ENCODE peak calls at places on chromosome 5, in nine cellular contexts. U is activated T-helper 9 cell treated with anti-CD3 and anti-CD28 coated beads, Interleukin-2, amount 50 U/mL, for 16 hours; V is stimulated activated CD8-positive, alpha-beta memory T cell treated with anti-CD3 and anti-CD28 coated beads, Interleukin-7, amount 100 ng/mL, for 1 hour; G is heart left ventricle; O is amniotic stem cell; R is MV-4-11; X is NCI-H1092 treated with DMSO at 0.1 percent for 48 hours; B is Caki2; A is RPMI7951. I is an unnamed sample.

GRCh38 chr5:122151640-122152039 is 22.3 kb downstream of the ZNF474 start:
- DNase-seq in A (peak), R (no peak), U (no peak), B (no peak), V (no peak), G (no peak), O (peak), X (no peak), I (no peak)

GRCh38 chr5:138503487-138504270 is 38.4 kb downstream of the EGR1 start:
- DNase-seq in R (peak), X (peak), A (peak), O (peak), G (no peak), U (no peak), V (no peak), B (peak), I (no peak)

GRCh38 chr5:123367739-123368138 is 55.5 kb downstream of the CEP120 start:
- DNase-seq in G (no peak), X (peak), V (no peak), O (no peak), A (peak), R (peak), U (no peak), B (peak), I (no peak)

GRCh38 chr5:32490972-32491557 is 46.5 kb upstream of the ZFR start:
- DNase-seq in V (no peak), X (no peak), O (no peak), B (no peak), A (no peak), R (no peak), G (no peak), U (no peak), I (no peak)

GRCh38 chr5:89994266-89994665 is 415.3 kb downstream of the CETN3 start:
- DNase-seq in X (no peak), U (no peak), O (no peak), A (no peak), R (no peak), B (no peak), G (no peak), V (no peak), I (no peak)

GRCh38 chr5:38789777-38790176 is 56.0 kb upstream of the OSMR start:
- DNase-seq in X (no peak), A (no peak), V (no peak), O (no peak), B (no peak), U (no peak), R (no peak), G (no peak), I (no peak)

GRCh38 chr5:108141676-108142075 is 240.2 kb downstream of the FBXL17 start:
- DNase-seq in B (no peak), U (no peak), A (no peak), X (no peak), V (no peak), G (no peak), O (no peak), R (no peak), I (no peak)

GRCh38 chr5:93072831-93073459 is 508.1 kb downstream of the NR2F1-AS1 start:
- DNase-seq in B (no peak), O (no peak), X (no peak), U (no peak), R (no peak), A (peak), G (no peak), V (no peak), I (no peak)

GRCh38 chr5:367358-368130 is 46.0 kb downstream of the AHRR start:
- DNase-seq in X (no peak), A (no peak), R (no peak), O (no peak), U (no peak), V (no peak), G (peak), B (no peak), I (no peak)

GRCh38 chr5:14628346-14628745 is 36.2 kb upstream of the OTULIN start:
- DNase-seq in B (peak), A (peak), R (peak), V (peak), U (peak), G (no peak), X (no peak), O (peak), I (no peak)

GRCh38 chr5:98292496-98292895 is 481.0 kb upstream of the RGMB start:
- DNase-seq in O (no peak), U (no peak), B (no peak), A (no peak), R (no peak), X (no peak), V (no peak), G (no peak), I (no peak)

GRCh38 chr5:15834596-15835245 is 334.7 kb downstream of the FBXL7 start:
- DNase-seq in R (no peak), B (peak), G (no peak), V (no peak), O (peak), U (no peak), X (no peak), A (no peak), I (no peak)

GRCh38 chr5:172801184-172801671 is 30.2 kb upstream of the DUSP1 start:
- DNase-seq in A (peak), R (no peak), V (no peak), G (no peak), U (no peak), B (peak), X (no peak), O (peak), I (no peak)

GRCh38 chr5:95241635-95242034 is 43.3 kb downstream of the MCTP1 start:
- DNase-seq in X (no peak), A (no peak), R (peak), B (no peak), O (no peak), G (no peak), U (no peak), V (no peak), I (no peak)

GRCh38 chr5:81971086-81971693 is 633 bp upstream of the ATG10 start:
- DNase-seq in A (peak), V (no peak), G (no peak), R (no peak), B (peak), O (no peak), X (peak), U (no peak), I (no peak)

GRCh38 chr5:151150484-151151262 is 6.9 kb downstream of the ANXA6 start:
- DNase-seq in X (peak), A (no peak), G (no peak), B (no peak), U (peak), V (peak), R (peak), O (no peak), I (no peak)

GRCh38 chr5:133427121-133427777 is 185.1 kb downstream of the FSTL4 start:
- DNase-seq in O (no peak), B (no peak), V (no peak), G (no peak), X (no peak), R (no peak), A (no peak), U (no peak), I (no peak)

GRCh38 chr5:32642276-32643002 is 57.1 kb downstream of the SUB1 start:
- DNase-seq in U (no peak), R (no peak), X (no peak), G (no peak), V (no peak), B (no peak), A (no peak), O (peak), I (no peak)

GRCh38 chr5:18236386-18236785 is 602.1 kb downstream of the TAF11L14 start:
- DNase-seq in O (no peak), U (no peak), A (no peak), V (no peak), X (no peak), R (peak), G (no peak), B (no peak), I (no peak)

GRCh38 chr5:137734962-137735530 is 843 bp downstream of the KLHL3 start:
- DNase-seq in X (no peak), B (no peak), O (no peak), U (no peak), V (no peak), A (peak), G (no peak), R (no peak), I (no peak)

GRCh38 chr5:122478741-122479459 is 166.9 kb downstream of the SNCAIP start:
- DNase-seq in A (no peak), R (no peak), B (no peak), V (no peak), U (no peak), O (no peak), X (no peak), G (no peak), I (no peak)

GRCh38 chr5:57412680-57413079 is 69.9 kb downstream of the ACTBL2 start:
- DNase-seq in R (no peak), G (no peak), O (no peak), B (no peak), X (no peak), A (no peak), V (no peak), U (no peak), I (no peak)

GRCh38 chr5:95927927-95928723 is 33.5 kb downstream of the ELL2 start:
- DNase-seq in V (no peak), X (no peak), A (no peak), U (no peak), O (no peak), G (no peak), B (no peak), R (peak), I (no peak)

GRCh38 chr5:136906545-136906944 is 541.2 kb upstream of the TRPC7 start:
- DNase-seq in O (no peak), A (no peak), B (no peak), R (no peak), U (no peak), V (no peak), G (no peak), X (no peak), I (no peak)

GRCh38 chr5:149345892-149346222 is 558 bp downstream of the GRPEL2 start:
- DNase-seq in O (no peak), A (peak), X (no peak), G (no peak), B (no peak), R (peak), U (no peak), V (no peak), I (no peak)

GRCh38 chr5:178460598-178461425 is 129.4 kb downstream of the COL23A1 start:
- DNase-seq in V (peak), U (peak), X (no peak), O (no peak), A (peak), G (peak), B (peak), R (peak), I (peak)

GRCh38 chr5:86374611-86375010 is 243.1 kb upstream of the COX7C start:
- DNase-seq in R (no peak), U (no peak), A (no peak), O (no peak), G (no peak), V (no peak), X (no peak), B (no peak), I (no peak)

GRCh38 chr5:55308254-55308836 is 556 bp downstream of the MTREX start:
- DNase-seq in G (no peak), R (no peak), X (peak), B (peak), U (no peak), V (no peak), A (peak), O (no peak), I (no peak)

GRCh38 chr5:392431-392988 is 50.5 kb upstream of the EXOC3 start:
- DNase-seq in X (no peak), V (no peak), R (peak), U (peak), G (peak), B (peak), O (no peak), A (peak), I (peak)

GRCh38 chr5:179288101-179288808 is 57.0 kb downstream of the ADAMTS2 start:
- DNase-seq in A (no peak), U (no peak), B (no peak), G (peak), X (no peak), R (no peak), V (no peak), O (no peak), I (no peak)

GRCh38 chr5:149284501-149284900 is 12.8 kb downstream of the AFAP1L1 start:
- DNase-seq in G (no peak), O (no peak), V (no peak), R (peak), X (no peak), B (no peak), U (no peak), A (no peak), I (no peak)